ENCODE peak calls at places on chromosomes 7 and 10, in nine cellular contexts. E is left ventricle myocardium inferior, T is adrenal gland, J is prostate gland, A is fibroblast of lung, F is ovary, I is heart right ventricle, C is body of pancreas, V is esophagus muscularis mucosa. Q is an unnamed sample. For H3K4me1, the result is how much of the 10 kb centered on the place peaks cover.

GRCh38 chr10:28681345-28681763 is 4.0 kb downstream of the BAMBI start:
- DNase-seq in T (peak), E (no peak), A (peak), V (no peak), F (no peak), C (no peak), J (peak), I (no peak), Q (peak)

GRCh38 chr7:106050002-106050742 is 61.9 kb downstream of the SYPL1 start:
- DNase-seq in J (no peak), A (peak), I (no peak), E (no peak), C (no peak), V (no peak), F (peak), T (peak), Q (no peak)

GRCh38 chr7:131564640-131565039 is 8.2 kb upstream of the PODXL start:
- DNase-seq in V (no peak), F (no peak), E (no peak), T (no peak), A (no peak), C (no peak), I (no peak), J (no peak), Q (no peak)

GRCh38 chr10:24480447-24480846 is 243.2 kb downstream of the ARHGAP21 start:
- DNase-seq in T (no peak), V (no peak), J (no peak), F (no peak), A (no peak), C (no peak), E (no peak), I (no peak), Q (no peak)

GRCh38 chr7:111855161-111855841 is 293.0 kb upstream of the IMMP2L start:
- DNase-seq in E (no peak), C (peak), V (peak), F (peak), I (no peak), A (peak), T (peak), J (peak), Q (no peak)

GRCh38 chr7:103795787-103796186 is 193.7 kb downstream of the RELN start:
- DNase-seq in A (no peak), T (no peak), E (no peak), J (no peak), I (no peak), F (no peak), C (no peak), V (no peak), Q (no peak)

GRCh38 chr7:98236366-98237185 is 15.5 kb downstream of the TECPR1 start:
- DNase-seq in V (no peak), C (no peak), T (no peak), A (no peak), J (no peak), F (no peak), E (no peak), I (no peak), Q (no peak)

GRCh38 chr10:80154978-80155695 is 22.6 kb downstream of the PLAC9 start:
- DNase-seq in C (no peak), E (no peak), J (peak), V (no peak), T (no peak), A (peak), I (no peak), F (no peak), Q (no peak)

GRCh38 chr7:34320926-34321609 is 336.9 kb upstream of the NPSR1 start:
- DNase-seq in V (peak), J (peak), T (peak), E (peak), A (peak), C (peak), F (peak), I (peak), Q (peak)

GRCh38 chr7:32525839-32526238 is 30.6 kb downstream of the AVL9 start:
- DNase-seq in V (peak), F (no peak), T (no peak), A (no peak), I (no peak), E (no peak), J (no peak), C (no peak), Q (no peak)

GRCh38 chr7:44062180-44062902 is 3.0 kb downstream of the PGAM2 start:
- DNase-seq in V (no peak), F (no peak), C (no peak), E (peak), A (no peak), T (peak), I (no peak), J (no peak), Q (no peak)

GRCh38 chr7:99210265-99210970 is 2.5 kb upstream of the KPNA7 start:
- DNase-seq in V (no peak), I (no peak), C (peak), J (peak), A (no peak), E (no peak), T (no peak), F (no peak), Q (no peak)

GRCh38 chr10:131065673-131066331 is 245.7 kb downstream of the TCERG1L start:
- DNase-seq in C (no peak), I (no peak), T (no peak), E (peak), V (no peak), A (no peak), F (peak), J (no peak), Q (no peak)

GRCh38 chr10:98262571-98262970 is 5.4 kb downstream of the LOXL4 start:
- DNase-seq in V (peak), A (peak), C (peak), F (no peak), T (peak), E (peak), J (no peak), I (peak), Q (peak)

GRCh38 chr10:123573236-123574147 is 92.7 kb upstream of the GPR26 start:
- DNase-seq in T (no peak), V (no peak), J (peak), F (no peak), E (peak), I (peak), A (no peak), C (peak), Q (no peak)

GRCh38 chr10:96395931-96396877 is 37.4 kb upstream of the OPALIN start:
- DNase-seq in T (peak), J (peak), C (peak), A (peak), E (peak), V (peak), F (peak), I (peak), Q (peak)

GRCh38 chr10:46098379-46098778 is 52.3 kb upstream of the MSMB start:
- DNase-seq in C (no peak), V (peak), T (peak), E (no peak), A (no peak), J (no peak), I (no peak), F (no peak), Q (no peak)

GRCh38 chr7:139936760-139937310 is 107.8 kb downstream of the TBXAS1 start:
- DNase-seq in A (peak), J (no peak), E (no peak), T (no peak), F (no peak), V (no peak), C (peak), I (no peak), Q (no peak)

GRCh38 chr10:122548699-122549098 is 11.9 kb upstream of the DMBT1 start:
- DNase-seq in F (no peak), T (no peak), V (no peak), E (no peak), J (no peak), C (no peak), I (no peak), A (no peak), Q (no peak)

GRCh38 chr7:100191775-100192174 is 14.1 kb downstream of the STAG3 start:
- DNase-seq in I (no peak), E (no peak), T (no peak), F (no peak), A (peak), J (no peak), V (no peak), C (no peak), Q (no peak)

GRCh38 chr7:76244781-76245391 is 43.2 kb downstream of the SRRM3 start:
- DNase-seq in A (no peak), I (no peak), F (no peak), C (no peak), T (no peak), E (no peak), V (no peak), J (no peak), Q (no peak)

GRCh38 chr7:150848561-150849115 is 3.7 kb upstream of the AOC1 start:
- DNase-seq in A (no peak), T (peak), C (no peak), I (no peak), F (no peak), J (no peak), V (peak), E (no peak), Q (peak)

GRCh38 chr7:50213622-50214017 is 90.9 kb upstream of the IKZF1 start:
- DNase-seq in J (no peak), T (no peak), E (no peak), F (no peak), A (no peak), V (no peak), C (no peak), I (no peak), Q (no peak)
- H3K4me1 ChIP-seq in J (under half), T (under half), E (under half), F (under half), A (under half), V (under half), C (under half), I (under half), Q (under half)

GRCh38 chr10:111323567-111323966 is 246.7 kb downstream of the ADRA2A start:
- DNase-seq in T (no peak), I (no peak), F (no peak), V (no peak), J (no peak), A (no peak), E (no peak), C (no peak), Q (no peak)
- TF ChIP-seq CTCF in T (no peak), I (no peak), F (no peak), V (no peak), J (no peak), A (no peak), E (peak), C (no peak), Q (no peak)

GRCh38 chr7:90771281-90771680 is 175.2 kb downstream of the CDK14 start:
- DNase-seq in F (no peak), C (no peak), E (no peak), V (no peak), J (no peak), A (peak), I (no peak), T (no peak), Q (no peak)
- H3K4me1 ChIP-seq in F (under half), C (under half), E (under half), V (under half), J (under half), A (under half), I (under half), T (under half), Q (under half)

GRCh38 chr10:92822964-92823363 is 25.4 kb upstream of the EXOC6 start:
- DNase-seq in E (no peak), C (no peak), T (no peak), J (no peak), V (no peak), A (peak), I (no peak), F (no peak), Q (no peak)
- TF ChIP-seq CTCF in E (peak), C (no peak), T (peak), J (no peak), V (peak), A (peak), I (no peak), F (no peak), Q (no peak)

GRCh38 chr7:142385528-142386340 is 127.9 kb upstream of the PRSS58 start:
- DNase-seq in E (no peak), C (peak), A (peak), V (no peak), F (no peak), J (no peak), T (no peak), I (peak), Q (no peak)
- H3K4me1 ChIP-seq in E (under half), C (under half), A (under half), V (under half), F (under half), J (under half), T (under half), I (under half), Q (under half)